ENCODE peak calls at places on chromosomes 16 and 17, in five cellular contexts. G, I, R, P and H are unnamed samples.

GRCh38 chr17:39737761-39738567 is at the start of gene GRB7:
- DNase-seq in R (peak; percentile 33), I (no peak), G (peak; percentile 62), P (peak; percentile 56), H (no peak)

GRCh38 chr17:79192503-79193500 is 118.2 kb downstream of the ENGASE start:
- DNase-seq in I (no peak), R (no peak), G (peak; percentile 66), P (no peak), H (peak; percentile 78)

GRCh38 chr17:72008236-72008874 is 112.5 kb upstream of the SOX9 start:
- DNase-seq in I (no peak), R (peak; percentile 63), P (no peak), G (no peak), H (no peak)

GRCh38 chr16:4425378-4426020 is at the start of gene DNAJA3:
- DNase-seq in R (peak; percentile 98), G (peak; percentile 96), P (peak; percentile 89), I (peak; percentile 91), H (peak; percentile 98)

GRCh38 chr17:58229384-58229783 is 9.0 kb upstream of the LPO start:
- DNase-seq in I (no peak), R (no peak), G (no peak), P (no peak), H (no peak)

GRCh38 chr16:53123753-53124152 is 69.0 kb downstream of the CHD9 start:
- DNase-seq in I (no peak), R (no peak), G (no peak), P (no peak), H (no peak)

GRCh38 chr17:79082311-79083190 is 7.9 kb downstream of the ENGASE start:
- DNase-seq in I (no peak), R (peak; percentile 96), G (peak; percentile 79), P (peak; percentile 27), H (peak; percentile 81)

GRCh38 chr16:57801098-57801855 is 1.0 kb downstream of the KIFC3 start:
- DNase-seq in P (no peak), G (no peak), I (no peak), R (peak; percentile 58), H (no peak)

GRCh38 chr17:37608369-37609169 is 649 bp downstream of the SYNRG start:
- DNase-seq in G (no peak), I (no peak), P (peak; percentile 39), R (peak; percentile 79), H (peak; percentile 23)

GRCh38 chr17:47802341-47803022 is 19.1 kb downstream of the OSBPL7 start:
- DNase-seq in R (peak; percentile 90), P (peak; percentile 67), I (no peak), G (peak; percentile 61), H (peak; percentile 75)

GRCh38 chr17:13698832-13699231 is 97.1 kb upstream of the HS3ST3A1 start:
- DNase-seq in G (no peak), P (no peak), I (no peak), R (no peak), H (no peak)

GRCh38 chr16:4675864-4676786 is 17.2 kb upstream of the NUDT16L1 start:
- DNase-seq in R (no peak), P (peak; percentile 35), G (peak; percentile 32), I (no peak), H (no peak)

GRCh38 chr17:4833941-4834501 is 881 bp downstream of the MINK1 start:
- DNase-seq in R (peak; percentile 44), P (peak; percentile 68), I (no peak), G (no peak), H (peak; percentile 22)

GRCh38 chr17:75240394-75241142 is 20.8 kb downstream of the GGA3 start:
- DNase-seq in R (peak; percentile 83), I (no peak), G (peak; percentile 88), P (peak; percentile 58), H (peak; percentile 82)
- TF ChIP-seq FOXM1 in R (no peak), I (no peak), G (no peak), P (no peak), H (no peak)

GRCh38 chr16:50259334-50260205 is 6.8 kb upstream of the ADCY7 start:
- DNase-seq in G (no peak), P (no peak), I (no peak), R (peak; percentile 53), H (no peak)

GRCh38 chr16:50263060-50263909 is 3.1 kb upstream of the ADCY7 start:
- DNase-seq in R (no peak), P (no peak), I (no peak), G (peak; percentile 43), H (no peak)

GRCh38 chr16:50260206-50261159 is 5.9 kb upstream of the ADCY7 start:
- DNase-seq in R (no peak), P (no peak), G (no peak), I (no peak), H (no peak)

GRCh38 chr16:50261160-50261706 is 5.1 kb upstream of the ADCY7 start:
- DNase-seq in I (no peak), R (no peak), P (no peak), G (no peak), H (no peak)

DNA sequence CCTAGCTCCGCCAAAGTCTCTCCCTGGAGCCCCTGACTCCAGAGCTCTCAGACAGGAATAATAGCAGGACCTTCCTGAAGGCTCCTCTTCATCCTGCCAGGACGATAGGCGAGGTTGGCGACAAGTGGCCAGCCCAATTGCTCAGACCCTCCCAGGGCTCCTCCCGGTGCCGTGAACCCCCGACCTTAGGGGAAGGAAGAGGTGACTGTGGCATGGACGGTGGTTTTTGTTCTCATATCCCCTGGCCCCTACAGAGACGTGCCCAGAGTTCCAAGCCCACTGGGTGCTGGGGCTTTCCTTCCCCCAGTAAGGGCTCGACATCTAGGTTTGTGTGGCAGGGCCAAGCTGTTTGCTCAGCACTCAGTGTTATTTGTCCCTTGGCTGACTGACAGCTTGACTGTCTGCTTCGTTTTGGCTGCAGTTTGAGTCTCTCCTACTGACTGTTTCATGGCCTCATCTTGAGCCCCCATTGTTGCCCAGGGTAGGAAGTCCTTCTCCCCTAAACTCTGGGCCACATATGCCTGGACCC is 4.6 kb upstream of the ADCY7 start:
- DNase-seq in I (no peak), G (no peak), P (peak; percentile 57), R (no peak), H (no peak)
- TF ChIP-seq FOXM1 in I (no peak), G (no peak), P (no peak), R (no peak), H (no peak)

GRCh38 chr17:64081802-64082799 is 47.8 kb downstream of the ERN1 start:
- DNase-seq in P (peak; percentile 93), I (peak; percentile 72), R (peak; percentile 76), G (peak; percentile 39), H (peak; percentile 46)
- TF ChIP-seq FOXM1 in P (no peak), I (no peak), R (no peak), G (no peak), H (no peak)

GRCh38 chr17:67713169-67713568 is 4.6 kb upstream of the NOL11 start:
- DNase-seq in R (no peak), I (no peak), G (no peak), P (no peak), H (no peak)
- TF ChIP-seq FOXM1 in R (no peak), I (no peak), G (no peak), P (no peak), H (no peak)

DNA sequence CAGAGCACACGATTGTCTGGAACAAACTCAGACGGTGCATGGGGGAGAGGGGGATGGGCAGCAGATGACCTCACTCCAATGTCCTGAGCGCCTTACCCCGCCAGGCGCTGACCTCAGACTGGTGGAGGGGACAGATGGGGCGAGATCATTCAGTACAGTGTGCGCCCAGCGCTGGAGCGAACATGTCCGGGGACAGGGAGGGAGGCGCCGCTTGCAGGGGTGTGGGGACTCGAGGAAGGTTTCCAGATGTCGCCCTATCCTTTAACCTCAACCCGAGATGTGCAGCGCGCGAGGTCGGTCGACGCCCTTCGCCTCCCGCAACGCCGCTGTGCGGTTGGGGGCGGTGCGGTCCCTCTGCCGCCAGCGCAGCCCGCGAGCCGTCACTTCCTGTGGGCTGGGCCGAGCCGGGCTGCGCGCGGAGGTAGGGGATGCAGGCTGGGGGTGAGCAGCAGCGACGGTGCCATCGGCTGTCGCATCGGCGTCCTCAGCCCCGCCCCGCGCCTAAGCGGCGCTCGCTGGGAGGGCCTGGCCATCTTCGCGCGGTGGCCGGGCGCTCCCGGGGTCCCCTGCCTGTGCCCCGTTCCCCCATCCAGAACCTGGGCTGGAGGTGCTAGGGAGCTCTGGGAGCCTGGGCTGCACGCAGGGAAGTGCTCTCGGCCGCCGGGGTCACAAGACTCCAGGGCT is 5.3 kb upstream of the CDR2L start:
- DNase-seq in I (no peak), R (peak; percentile 99), P (peak; percentile 72), G (peak; percentile 88), H (peak; percentile 89)
- TF ChIP-seq FOXM1 in I (no peak), R (no peak), P (no peak), G (no peak), H (no peak)

DNA sequence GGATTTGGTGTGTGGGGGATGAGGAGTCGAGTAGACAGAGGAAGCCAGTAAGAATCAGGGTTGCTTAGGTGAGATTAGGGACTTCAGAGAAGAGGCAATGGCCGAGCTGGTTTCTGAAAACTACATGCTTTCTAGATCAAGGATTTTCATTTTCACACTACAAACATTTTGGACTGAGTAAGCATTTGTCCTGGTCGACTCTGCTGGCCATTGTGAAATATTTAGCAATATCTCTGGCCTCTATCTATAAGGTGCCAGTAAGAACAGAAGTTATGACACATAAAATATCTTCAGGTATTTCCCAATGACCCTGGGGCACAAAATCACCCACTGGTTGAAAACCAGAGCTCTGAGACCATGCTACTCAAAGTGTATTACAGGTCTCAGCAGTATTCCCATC is 1275.1 kb upstream of the CDH8 start:
- DNase-seq in G (no peak), R (no peak), I (no peak), P (no peak), H (no peak)
- TF ChIP-seq FOXM1 in G (no peak), R (no peak), I (no peak), P (no peak), H (no peak)